ENCODE peak calls at places on chromosomes 7 and 10, in seven cellular contexts. X is right lobe of liver, J is sigmoid colon, C is H54, H is adrenal gland, R is body of pancreas, A is Peyer's patch. L is an unnamed sample.

GRCh38 chr10:12195281-12195602 is 449 bp downstream of the NUDT5 start:
- DNase-seq in H (no peak), A (no peak), C (no peak), X (no peak), R (no peak), J (no peak), L (no peak)

GRCh38 chr7:150994141-150994837 is 3.5 kb downstream of the NOS3 start:
- DNase-seq in R (no peak), A (no peak), C (no peak), J (no peak), H (no peak), X (peak), L (peak)

GRCh38 chr7:124130-124949 is 68.0 kb upstream of the FAM20C start:
- DNase-seq in X (no peak), R (no peak), J (peak), C (no peak), A (no peak), H (peak), L (no peak)

GRCh38 chr7:43781726-43782607 is 23.5 kb downstream of the BLVRA start:
- DNase-seq in R (no peak), J (peak), H (peak), X (no peak), C (no peak), A (peak), L (no peak)

GRCh38 chr10:77836299-77836820 is 90.2 kb downstream of the DLG5 start:
- DNase-seq in X (peak), R (no peak), C (no peak), A (peak), H (peak), J (no peak), L (peak)

GRCh38 chr10:37314862-37315261 is 189.5 kb downstream of the ANKRD30A start:
- DNase-seq in X (no peak), A (no peak), J (no peak), R (no peak), C (no peak), H (no peak), L (no peak)

GRCh38 chr7:116549370-116549769 is 24.5 kb downstream of the CAV1 start:
- DNase-seq in X (no peak), A (no peak), R (no peak), C (no peak), J (no peak), H (no peak), L (no peak)

GRCh38 chr7:121360564-121360963 is 31.8 kb downstream of the WNT16 start:
- DNase-seq in J (no peak), R (no peak), C (no peak), X (no peak), A (no peak), H (no peak), L (no peak)

GRCh38 chr10:122561792-122562191 is 1.2 kb downstream of the DMBT1 start:
- DNase-seq in C (no peak), H (no peak), J (no peak), A (no peak), R (no peak), X (no peak), L (no peak)

GRCh38 chr7:2657920-2658671 is 26.3 kb downstream of the TTYH3 start:
- DNase-seq in X (peak), R (no peak), C (no peak), J (no peak), A (no peak), H (no peak), L (no peak)

GRCh38 chr7:68509603-68510002 is 1088.7 kb upstream of the AUTS2 start:
- DNase-seq in C (no peak), X (no peak), J (no peak), H (no peak), A (no peak), R (no peak), L (no peak)

GRCh38 chr10:75395955-75396860 is 5.4 kb downstream of the ZNF503 start:
- DNase-seq in J (no peak), X (peak), A (peak), R (peak), H (no peak), C (no peak), L (no peak)

GRCh38 chr7:74225400-74225799 is 15.6 kb downstream of the LAT2 start:
- DNase-seq in R (no peak), C (no peak), J (no peak), A (no peak), X (no peak), H (no peak), L (no peak)

GRCh38 chr7:7201583-7202374 is 19.4 kb downstream of the C1GALT1 start:
- DNase-seq in X (no peak), A (peak), H (no peak), J (no peak), C (no peak), R (no peak), L (no peak)

GRCh38 chr10:19629559-19629958 is 186.7 kb upstream of the PLXDC2 start:
- DNase-seq in C (no peak), X (peak), H (peak), J (peak), A (peak), R (peak), L (no peak)

GRCh38 chr7:138126928-138127327 is 50.7 kb downstream of the AKR1D1 start:
- DNase-seq in X (no peak), R (no peak), H (no peak), C (no peak), A (no peak), J (no peak), L (no peak)

GRCh38 chr10:8473205-8473604 is 418.7 kb downstream of the GATA3 start:
- DNase-seq in R (no peak), X (no peak), C (no peak), J (no peak), H (no peak), A (no peak), L (no peak)

GRCh38 chr7:83469076-83469475 is 179.9 kb downstream of the SEMA3E start:
- DNase-seq in X (no peak), H (no peak), A (no peak), R (no peak), C (no peak), J (no peak), L (no peak)

GRCh38 chr7:30134523-30135270 is at the start of gene MTURN:
- DNase-seq in H (peak), C (peak), X (peak), R (peak), A (peak), J (peak), L (peak)

GRCh38 chr10:131513445-131513844 is 201.9 kb upstream of the TCERG1L start:
- DNase-seq in X (no peak), C (no peak), R (no peak), J (no peak), H (no peak), A (no peak), L (no peak)

GRCh38 chr10:120480065-120480600 is 23.1 kb downstream of the PLPP4 start:
- DNase-seq in R (no peak), J (no peak), C (no peak), A (no peak), H (no peak), X (no peak), L (no peak)

GRCh38 chr10:36412942-36413341 is 712.5 kb upstream of the ANKRD30A start:
- DNase-seq in J (no peak), R (no peak), X (no peak), C (peak), H (no peak), A (no peak), L (no peak)

GRCh38 chr7:77413861-77414424 is 2.2 kb downstream of the GSAP start:
- DNase-seq in C (no peak), H (no peak), R (no peak), A (no peak), X (no peak), J (no peak), L (no peak)

GRCh38 chr10:66252986-66253385 is 672.9 kb upstream of the LRRTM3 start:
- DNase-seq in J (no peak), A (no peak), R (no peak), C (no peak), H (no peak), X (no peak), L (no peak)

GRCh38 chr7:143901360-143901709 is 641 bp downstream of the TCAF1 start:
- DNase-seq in R (peak), J (peak), C (no peak), A (peak), X (peak), H (peak), L (no peak)

GRCh38 chr7:29807179-29807841 is 1.0 kb downstream of the WIPF3 start:
- DNase-seq in J (no peak), C (no peak), R (peak), X (peak), A (peak), H (peak), L (no peak)

GRCh38 chr7:103573479-103574058 is 127.6 kb upstream of the SLC26A5 start:
- DNase-seq in H (no peak), A (no peak), J (no peak), R (no peak), X (no peak), C (no peak), L (peak)

GRCh38 chr10:6406220-6407033 is 173.6 kb downstream of the PRKCQ start:
- DNase-seq in R (no peak), A (no peak), C (peak), J (no peak), H (no peak), X (no peak), L (no peak)

GRCh38 chr10:78462221-78462620 is 428.6 kb downstream of the RPS24 start:
- DNase-seq in C (no peak), H (peak), X (no peak), R (no peak), J (no peak), A (peak), L (no peak)

GRCh38 chr7:150335101-150335773 is 6.2 kb downstream of the RARRES2 start:
- DNase-seq in J (no peak), A (no peak), H (peak), X (no peak), R (peak), C (no peak), L (no peak)

GRCh38 chr7:77827999-77828398 is 29.4 kb downstream of the PHTF2 start:
- DNase-seq in C (no peak), R (no peak), A (no peak), H (no peak), X (no peak), J (no peak), L (no peak)

GRCh38 chr10:78910886-78911285 is 157.9 kb upstream of the ZMIZ1 start:
- DNase-seq in J (peak), C (no peak), X (no peak), A (peak), H (no peak), R (no peak), L (no peak)

GRCh38 chr7:130917669-130918128 is 183.7 kb upstream of the KLF14 start:
- DNase-seq in J (no peak), R (no peak), H (no peak), X (no peak), A (peak), C (no peak), L (no peak)

GRCh38 chr10:119375574-119376265 is 166.8 kb downstream of the RGS10 start:
- DNase-seq in A (peak), H (no peak), R (no peak), X (no peak), J (no peak), C (no peak), L (no peak)

GRCh38 chr7:101728128-101728527 is 89.3 kb upstream of the CUX1 start:
- DNase-seq in J (no peak), C (no peak), H (no peak), R (no peak), X (no peak), A (no peak), L (no peak)

GRCh38 chr10:89419548-89419947 is 5.2 kb downstream of the IFIT5 start:
- DNase-seq in H (no peak), X (no peak), J (no peak), C (no peak), A (no peak), R (no peak), L (peak)

GRCh38 chr7:87152112-87152896 is at the start of gene DMTF1:
- DNase-seq in C (peak), X (peak), J (peak), R (peak), H (peak), A (peak), L (peak)
- TF ChIP-seq POLR2A in C (peak), X (peak), J (peak), R (peak), H (peak), A (peak), L (peak)

DNA sequence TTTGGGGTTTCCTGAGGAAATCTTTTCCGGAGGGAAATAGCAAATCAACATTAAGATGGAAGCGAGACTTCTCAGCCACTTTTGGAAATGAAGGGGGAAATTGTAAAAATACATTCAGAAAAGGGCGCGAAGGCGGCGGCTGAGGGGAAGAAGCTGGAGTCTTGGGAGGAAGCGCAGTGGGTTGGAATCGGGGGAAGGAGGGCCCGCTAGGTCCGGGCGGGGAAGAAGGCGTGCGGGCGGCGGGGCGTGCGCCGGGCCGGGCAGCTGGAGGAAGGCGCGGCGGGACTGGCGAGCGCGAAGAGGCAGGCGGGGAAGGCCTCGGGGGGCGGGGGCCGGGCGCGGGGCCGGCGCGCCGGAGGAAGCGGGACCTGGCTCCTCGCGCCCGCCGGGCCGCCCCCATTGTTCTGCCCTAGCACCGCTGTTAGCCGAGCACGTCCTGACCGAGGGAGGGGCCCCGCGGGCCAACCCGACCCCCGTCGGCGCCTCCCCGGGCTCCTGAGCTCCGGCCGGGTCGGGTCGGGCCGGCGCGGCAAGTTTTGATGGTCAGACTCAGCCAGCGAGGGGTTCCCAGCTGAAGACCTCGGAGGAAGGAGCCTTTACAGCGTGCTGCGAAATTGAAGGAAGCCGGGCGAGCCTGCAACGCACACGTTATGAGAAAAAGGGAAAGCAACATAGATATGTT is 1.6 kb upstream of the SKIDA1 start:
- DNase-seq in H (peak), A (peak), X (peak), R (peak), C (no peak), J (peak), L (peak)
- TF ChIP-seq POLR2A in H (no peak), A (no peak), X (peak), R (peak), C (no peak), J (peak), L (no peak)

GRCh38 chr10:24469993-24470392 is 253.7 kb downstream of the ARHGAP21 start:
- DNase-seq in H (no peak), A (peak), X (no peak), R (peak), J (no peak), C (no peak), L (no peak)
- TF ChIP-seq POLR2A in H (no peak), A (no peak), X (no peak), R (no peak), J (no peak), C (no peak), L (no peak)

GRCh38 chr10:101587725-101588614 is at the start of the genes DPCD and POLL:
- DNase-seq in C (peak), X (peak), R (peak), J (peak), A (peak), H (peak), L (peak)
- TF ChIP-seq POLR2A in C (peak), X (no peak), R (peak), J (no peak), A (no peak), H (no peak), L (peak)

DNA sequence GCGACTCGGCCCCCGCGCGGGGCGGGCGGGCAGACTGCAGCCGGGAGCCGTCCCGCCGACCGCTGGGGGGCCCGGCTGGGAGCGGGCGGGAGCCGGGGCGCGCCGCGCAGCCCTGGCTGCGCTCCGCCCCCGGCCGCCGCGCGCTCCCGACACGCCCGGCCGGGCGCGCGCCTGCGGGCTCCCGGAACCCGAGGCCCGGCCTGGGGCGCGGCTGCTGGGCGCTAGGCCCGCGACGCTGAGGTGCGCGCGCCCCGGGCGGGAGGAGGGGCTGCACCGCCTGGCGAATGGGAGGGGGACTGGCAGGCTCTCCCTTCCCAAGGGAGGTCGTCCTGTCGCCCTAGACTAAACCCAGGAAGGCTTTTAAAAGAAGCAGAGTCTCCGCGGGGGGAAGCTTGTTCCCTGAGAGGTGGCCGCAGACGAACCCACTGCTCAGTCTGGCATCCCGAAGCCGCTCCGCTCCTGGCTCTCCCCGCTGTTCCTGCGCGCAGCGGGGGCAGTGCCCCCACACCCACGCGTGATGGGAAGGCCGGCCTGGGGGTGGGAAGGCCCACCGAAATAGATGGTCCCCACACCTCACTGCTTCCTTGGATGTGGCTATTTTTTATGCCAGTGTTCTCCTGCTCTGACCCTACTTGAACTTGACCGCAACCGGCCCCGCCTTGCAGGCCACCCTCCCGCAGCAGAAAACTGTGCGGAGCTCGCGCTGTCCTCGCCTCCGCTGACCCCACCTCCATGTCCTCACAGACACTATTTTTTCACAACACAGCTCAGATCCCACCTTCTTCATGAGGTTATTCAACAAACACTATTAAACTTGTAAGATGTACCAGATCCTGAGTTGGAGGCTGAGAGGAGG is at the start of gene VOPP1:
- DNase-seq in X (peak), A (peak), R (peak), J (peak), C (peak), H (peak), L (peak)
- TF ChIP-seq POLR2A in X (no peak), A (peak), R (peak), J (no peak), C (peak), H (peak), L (peak)

GRCh38 chr10:133308431-133309110 is at the start of the genes TUBGCP2 and ZNF511:
- DNase-seq in H (peak), A (peak), R (peak), C (peak), X (peak), J (peak), L (peak)
- TF ChIP-seq POLR2A in H (peak), A (peak), R (peak), C (peak), X (peak), J (peak), L (peak)